ENCODE peak calls at places on chromosomes 2 and 18, in eight cellular contexts. One of them, this sample, is unnamed.
A peak's percentile ranks its signal among the peaks of the same experiment; 100 is the strongest.

GRCh38 chr2:62894966-62895631 is 155.5 kb upstream of the OTX1 start:
- DNase-seq in gastrocnemius medialis: no peak
- DNase-seq in lower lobe of right lung: no peak
- DNase-seq in cardiac muscle cell: peak; percentile 13
- DNase-seq in left ventricle myocardium inferior: no peak
- DNase-seq in naive thymus-derived CD4-positive, alpha-beta T cell: no peak
- DNase-seq in K562: no peak
- DNase-seq in mammary epithelial cell: no peak
- DNase-seq in this sample: no peak

GRCh38 chr2:172253190-172254052 is 150.7 kb upstream of the DLX2 start:
- DNase-seq in naive thymus-derived CD4-positive, alpha-beta T cell: no peak
- DNase-seq in gastrocnemius medialis: peak; percentile 25
- DNase-seq in left ventricle myocardium inferior: no peak
- DNase-seq in mammary epithelial cell: peak; percentile 99
- DNase-seq in lower lobe of right lung: no peak
- DNase-seq in cardiac muscle cell: no peak
- DNase-seq in K562: peak; percentile 35
- DNase-seq in this sample: peak; percentile 3

GRCh38 chr2:182064024-182064880 is 78.6 kb downstream of the PPP1R1C start:
- DNase-seq in cardiac muscle cell: no peak
- DNase-seq in left ventricle myocardium inferior: peak; percentile 43
- DNase-seq in mammary epithelial cell: no peak
- DNase-seq in gastrocnemius medialis: peak; percentile 25
- DNase-seq in naive thymus-derived CD4-positive, alpha-beta T cell: no peak
- DNase-seq in K562: no peak
- DNase-seq in lower lobe of right lung: no peak
- DNase-seq in this sample: no peak

GRCh38 chr18:43115076-43116035 is at the start of gene RIT2:
- DNase-seq in K562: no peak
- DNase-seq in left ventricle myocardium inferior: no peak
- DNase-seq in lower lobe of right lung: no peak
- DNase-seq in naive thymus-derived CD4-positive, alpha-beta T cell: no peak
- DNase-seq in cardiac muscle cell: no peak
- DNase-seq in gastrocnemius medialis: no peak
- DNase-seq in mammary epithelial cell: no peak
- DNase-seq in this sample: no peak

GRCh38 chr2:239883326-239884050 is 141.7 kb downstream of the NDUFA10 start:
- DNase-seq in mammary epithelial cell: no peak
- DNase-seq in left ventricle myocardium inferior: no peak
- DNase-seq in cardiac muscle cell: no peak
- DNase-seq in K562: no peak
- DNase-seq in gastrocnemius medialis: no peak
- DNase-seq in naive thymus-derived CD4-positive, alpha-beta T cell: no peak
- DNase-seq in lower lobe of right lung: no peak
- DNase-seq in this sample: no peak

GRCh38 chr18:332007-332406 is 64.2 kb upstream of the THOC1 start:
- DNase-seq in mammary epithelial cell: no peak
- DNase-seq in gastrocnemius medialis: peak; percentile 28
- DNase-seq in cardiac muscle cell: no peak
- DNase-seq in naive thymus-derived CD4-positive, alpha-beta T cell: no peak
- DNase-seq in K562: no peak
- DNase-seq in left ventricle myocardium inferior: peak; percentile 20
- DNase-seq in lower lobe of right lung: peak; percentile 69
- DNase-seq in this sample: no peak

GRCh38 chr2:113138428-113139322 is 11.3 kb downstream of the IL1RN start:
- DNase-seq in mammary epithelial cell: peak; percentile 66
- DNase-seq in left ventricle myocardium inferior: no peak
- DNase-seq in naive thymus-derived CD4-positive, alpha-beta T cell: peak; percentile 79
- DNase-seq in K562: peak; percentile 67
- DNase-seq in cardiac muscle cell: peak; percentile 80
- DNase-seq in lower lobe of right lung: no peak
- DNase-seq in gastrocnemius medialis: no peak
- DNase-seq in this sample: no peak

GRCh38 chr2:234164499-234165409 is 114.3 kb downstream of the SPP2 start:
- DNase-seq in naive thymus-derived CD4-positive, alpha-beta T cell: peak; percentile 37
- DNase-seq in left ventricle myocardium inferior: no peak
- DNase-seq in mammary epithelial cell: no peak
- DNase-seq in K562: no peak
- DNase-seq in gastrocnemius medialis: no peak
- DNase-seq in lower lobe of right lung: no peak
- DNase-seq in cardiac muscle cell: no peak
- DNase-seq in this sample: peak; percentile 47

GRCh38 chr2:10414591-10414990 is 33.5 kb downstream of the ODC1 start:
- DNase-seq in left ventricle myocardium inferior: no peak
- DNase-seq in cardiac muscle cell: no peak
- DNase-seq in K562: no peak
- DNase-seq in lower lobe of right lung: no peak
- DNase-seq in mammary epithelial cell: no peak
- DNase-seq in naive thymus-derived CD4-positive, alpha-beta T cell: no peak
- DNase-seq in gastrocnemius medialis: no peak
- DNase-seq in this sample: no peak

DNA sequence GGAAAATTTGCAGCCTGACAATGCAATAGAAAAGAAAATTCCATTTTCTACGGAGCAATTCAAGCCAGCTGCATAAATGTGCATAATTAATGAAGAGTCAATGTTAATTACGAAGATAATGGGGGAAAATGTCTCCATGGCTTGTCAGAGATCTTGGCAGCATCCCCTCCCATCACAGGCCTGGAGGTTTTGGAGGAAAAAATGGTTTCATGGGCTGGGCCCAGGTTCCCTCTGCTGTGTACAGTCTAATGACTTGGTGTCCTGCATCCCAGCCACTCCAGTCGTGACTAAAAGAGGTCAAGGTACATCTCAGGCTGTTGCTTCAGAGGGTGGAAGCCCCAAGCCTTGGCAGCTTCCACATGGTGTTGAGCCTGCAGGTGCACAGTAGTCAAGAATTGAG is 779.7 kb downstream of the DCDC2C start:
- DNase-seq in mammary epithelial cell: no peak
- DNase-seq in cardiac muscle cell: no peak
- DNase-seq in naive thymus-derived CD4-positive, alpha-beta T cell: no peak
- DNase-seq in left ventricle myocardium inferior: no peak
- DNase-seq in lower lobe of right lung: no peak
- DNase-seq in K562: no peak
- DNase-seq in gastrocnemius medialis: no peak
- DNase-seq in this sample: no peak
- H3K9me3 ChIP-seq in mammary epithelial cell: peaks cover 8% of the 10 kb centered on the region
- H3K9me3 ChIP-seq in cardiac muscle cell: no peaks in the 10 kb centered on the region
- H3K9me3 ChIP-seq in naive thymus-derived CD4-positive, alpha-beta T cell: peaks cover 23% of the 10 kb centered on the region
- H3K9me3 ChIP-seq in left ventricle myocardium inferior: peaks cover 20% of the 10 kb centered on the region
- H3K9me3 ChIP-seq in lower lobe of right lung: no peaks in the 10 kb centered on the region
- H3K9me3 ChIP-seq in K562: peaks cover 1% of the 10 kb centered on the region
- H3K9me3 ChIP-seq in gastrocnemius medialis: no peaks in the 10 kb centered on the region
- H3K9me3 ChIP-seq in this sample: no peaks in the 10 kb centered on the region

GRCh38 chr2:177625744-177626655 is 233.4 kb downstream of the AGPS start:
- DNase-seq in K562: peak; percentile 69
- DNase-seq in mammary epithelial cell: no peak
- DNase-seq in cardiac muscle cell: no peak
- DNase-seq in left ventricle myocardium inferior: no peak
- DNase-seq in gastrocnemius medialis: no peak
- DNase-seq in naive thymus-derived CD4-positive, alpha-beta T cell: no peak
- DNase-seq in lower lobe of right lung: no peak
- DNase-seq in this sample: no peak
- H3K4me3 ChIP-seq in K562: no peak overlapping the region
- H3K4me3 ChIP-seq in mammary epithelial cell: no peak overlapping the region
- H3K4me3 ChIP-seq in cardiac muscle cell: no peak overlapping the region
- H3K4me3 ChIP-seq in left ventricle myocardium inferior: no peak overlapping the region
- H3K4me3 ChIP-seq in gastrocnemius medialis: no peak overlapping the region
- H3K4me3 ChIP-seq in naive thymus-derived CD4-positive, alpha-beta T cell: no peak overlapping the region
- H3K4me3 ChIP-seq in lower lobe of right lung: no peak overlapping the region
- H3K4me3 ChIP-seq in this sample: no peak overlapping the region

DNA sequence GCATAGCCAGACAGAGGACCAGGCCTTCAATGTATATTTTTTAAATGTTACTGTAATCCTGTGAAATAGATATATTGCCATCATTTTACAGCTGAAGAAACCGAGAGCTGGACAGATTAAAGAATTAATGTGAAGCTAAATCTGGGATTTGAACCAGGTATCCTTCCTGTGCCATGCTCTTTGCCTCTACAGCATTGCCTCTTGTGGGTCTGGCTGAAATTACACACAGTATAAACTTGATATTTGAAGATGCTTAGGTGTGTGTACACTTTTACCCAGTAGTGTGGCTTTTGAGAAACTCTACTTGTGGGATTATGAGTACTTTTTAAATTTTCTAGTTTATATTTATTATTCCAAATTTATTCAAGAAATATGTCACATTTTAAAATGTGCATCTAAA is 264.5 kb downstream of the CNTNAP5 start:
- DNase-seq in mammary epithelial cell: no peak
- DNase-seq in naive thymus-derived CD4-positive, alpha-beta T cell: no peak
- DNase-seq in lower lobe of right lung: no peak
- DNase-seq in K562: no peak
- DNase-seq in gastrocnemius medialis: no peak
- DNase-seq in left ventricle myocardium inferior: no peak
- DNase-seq in cardiac muscle cell: no peak
- DNase-seq in this sample: no peak
- H3K27ac ChIP-seq in mammary epithelial cell: no peak overlapping the region
- H3K27ac ChIP-seq in naive thymus-derived CD4-positive, alpha-beta T cell: no peak overlapping the region
- H3K27ac ChIP-seq in lower lobe of right lung: no peak overlapping the region
- H3K27ac ChIP-seq in K562: no peak overlapping the region
- H3K27ac ChIP-seq in gastrocnemius medialis: no peak overlapping the region
- H3K27ac ChIP-seq in left ventricle myocardium inferior: no peak overlapping the region
- H3K27ac ChIP-seq in cardiac muscle cell: no peak overlapping the region
- H3K27ac ChIP-seq in this sample: no peak overlapping the region

DNA sequence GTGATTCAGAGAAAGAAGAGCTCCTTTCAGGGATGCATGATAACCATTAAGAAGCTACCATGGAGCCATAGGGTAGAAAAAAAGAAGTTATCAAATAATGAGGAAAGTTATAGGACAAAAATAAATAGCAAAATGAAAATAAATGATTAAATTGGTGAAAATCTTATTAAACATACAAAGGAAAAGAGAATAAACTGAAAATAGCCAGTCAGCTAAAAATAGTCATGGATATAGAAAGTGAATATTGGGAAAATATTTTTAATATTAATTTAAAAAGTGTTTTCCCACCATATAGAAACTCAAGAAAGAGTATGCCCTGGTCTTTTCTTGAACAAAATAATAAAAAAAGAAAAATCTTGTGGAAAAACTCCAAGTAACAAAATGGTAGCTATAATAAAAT is 209.2 kb upstream of the CDH19 start:
- DNase-seq in lower lobe of right lung: no peak
- DNase-seq in left ventricle myocardium inferior: no peak
- DNase-seq in gastrocnemius medialis: no peak
- DNase-seq in naive thymus-derived CD4-positive, alpha-beta T cell: no peak
- DNase-seq in K562: no peak
- DNase-seq in cardiac muscle cell: no peak
- DNase-seq in mammary epithelial cell: no peak
- DNase-seq in this sample: no peak
- H3K9me3 ChIP-seq in lower lobe of right lung: no peaks in the 10 kb centered on the region
- H3K9me3 ChIP-seq in left ventricle myocardium inferior: no peaks in the 10 kb centered on the region
- H3K9me3 ChIP-seq in gastrocnemius medialis: no peaks in the 10 kb centered on the region
- H3K9me3 ChIP-seq in naive thymus-derived CD4-positive, alpha-beta T cell: no peaks in the 10 kb centered on the region
- H3K9me3 ChIP-seq in K562: no peaks in the 10 kb centered on the region
- H3K9me3 ChIP-seq in cardiac muscle cell: no peaks in the 10 kb centered on the region
- H3K9me3 ChIP-seq in mammary epithelial cell: no peaks in the 10 kb centered on the region
- H3K9me3 ChIP-seq in this sample: no peaks in the 10 kb centered on the region

DNA sequence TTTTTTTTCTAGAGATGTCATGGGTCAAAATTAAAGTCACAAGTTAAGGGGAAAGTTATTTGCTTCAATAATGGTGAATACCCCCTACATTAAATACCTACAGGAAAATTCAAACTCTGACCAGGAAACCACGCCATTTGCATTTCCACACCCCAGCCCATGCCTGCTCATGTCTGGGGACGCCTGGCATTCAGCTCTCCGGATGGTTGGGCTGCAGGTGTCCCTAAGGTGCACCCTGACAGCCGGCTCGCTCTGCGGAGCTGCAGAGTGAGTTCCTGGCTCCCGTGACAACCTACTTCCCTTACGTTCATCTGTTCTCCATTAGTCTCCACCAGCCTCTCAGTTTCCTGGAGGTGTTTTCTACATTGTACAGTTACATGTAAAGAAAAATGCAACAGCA is 122.7 kb upstream of the RIOK3 start:
- DNase-seq in gastrocnemius medialis: no peak
- DNase-seq in cardiac muscle cell: no peak
- DNase-seq in left ventricle myocardium inferior: no peak
- DNase-seq in naive thymus-derived CD4-positive, alpha-beta T cell: no peak
- DNase-seq in lower lobe of right lung: peak; percentile 55
- DNase-seq in mammary epithelial cell: no peak
- DNase-seq in K562: no peak
- DNase-seq in this sample: no peak
- H3K4me3 ChIP-seq in gastrocnemius medialis: no peak overlapping the region
- H3K4me3 ChIP-seq in cardiac muscle cell: no peak overlapping the region
- H3K4me3 ChIP-seq in left ventricle myocardium inferior: no peak overlapping the region
- H3K4me3 ChIP-seq in naive thymus-derived CD4-positive, alpha-beta T cell: no peak overlapping the region
- H3K4me3 ChIP-seq in lower lobe of right lung: peak overlapping the region; percentile 35
- H3K4me3 ChIP-seq in mammary epithelial cell: no peak overlapping the region
- H3K4me3 ChIP-seq in K562: no peak overlapping the region
- H3K4me3 ChIP-seq in this sample: no peak overlapping the region

DNA sequence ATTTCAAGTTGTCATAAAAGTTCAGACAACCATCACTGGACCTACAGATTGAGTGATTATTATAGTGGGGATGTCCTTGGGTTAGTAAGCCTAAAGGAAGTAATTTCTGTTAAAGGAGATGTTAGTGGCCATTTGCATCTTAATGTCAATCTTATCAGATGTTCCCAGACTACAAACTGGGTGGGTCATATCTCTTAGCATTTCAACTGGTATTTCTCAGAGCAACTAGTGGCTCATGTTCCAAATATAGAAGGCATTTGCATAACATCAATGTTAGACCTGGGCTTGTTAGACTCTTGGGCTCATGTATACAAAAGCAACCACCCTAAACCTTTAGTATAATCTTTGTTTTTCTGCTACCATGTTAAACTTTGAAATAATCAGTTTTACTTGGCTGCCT is 17.9 kb downstream of the PLEKHA3 start:
- DNase-seq in left ventricle myocardium inferior: no peak
- DNase-seq in cardiac muscle cell: no peak
- DNase-seq in naive thymus-derived CD4-positive, alpha-beta T cell: no peak
- DNase-seq in gastrocnemius medialis: no peak
- DNase-seq in lower lobe of right lung: no peak
- DNase-seq in K562: peak; percentile 69
- DNase-seq in mammary epithelial cell: no peak
- DNase-seq in this sample: no peak
- H3K27ac ChIP-seq in left ventricle myocardium inferior: no peak overlapping the region
- H3K27ac ChIP-seq in cardiac muscle cell: no peak overlapping the region
- H3K27ac ChIP-seq in naive thymus-derived CD4-positive, alpha-beta T cell: no peak overlapping the region
- H3K27ac ChIP-seq in gastrocnemius medialis: no peak overlapping the region
- H3K27ac ChIP-seq in lower lobe of right lung: no peak overlapping the region
- H3K27ac ChIP-seq in K562: peak overlapping the region; percentile 6
- H3K27ac ChIP-seq in mammary epithelial cell: no peak overlapping the region
- H3K27ac ChIP-seq in this sample: no peak overlapping the region

DNA sequence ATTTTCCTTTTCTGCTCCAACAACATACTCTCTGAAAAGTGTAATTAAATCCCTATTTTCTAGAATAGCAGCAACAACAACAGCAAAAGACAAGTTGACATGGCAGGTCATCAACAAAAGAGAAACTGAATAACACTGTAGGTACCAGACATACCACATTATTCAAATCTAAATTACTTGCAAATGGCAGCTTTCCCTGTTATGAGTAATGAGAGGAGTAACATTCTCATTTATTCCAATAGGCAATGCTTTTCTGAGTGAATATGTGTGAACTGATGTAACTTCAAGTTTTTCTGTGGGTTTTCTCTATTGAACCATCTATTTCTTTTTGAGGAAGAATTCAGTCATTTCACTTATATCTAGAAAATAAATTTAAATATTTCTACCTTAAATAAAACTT is 501.5 kb downstream of the TRIB2 start:
- DNase-seq in naive thymus-derived CD4-positive, alpha-beta T cell: no peak
- DNase-seq in left ventricle myocardium inferior: no peak
- DNase-seq in gastrocnemius medialis: no peak
- DNase-seq in cardiac muscle cell: no peak
- DNase-seq in lower lobe of right lung: no peak
- DNase-seq in mammary epithelial cell: no peak
- DNase-seq in K562: no peak
- DNase-seq in this sample: no peak
- H3K9me3 ChIP-seq in naive thymus-derived CD4-positive, alpha-beta T cell: no peaks in the 10 kb centered on the region
- H3K9me3 ChIP-seq in left ventricle myocardium inferior: peaks cover 9% of the 10 kb centered on the region
- H3K9me3 ChIP-seq in gastrocnemius medialis: no peaks in the 10 kb centered on the region
- H3K9me3 ChIP-seq in cardiac muscle cell: no peaks in the 10 kb centered on the region
- H3K9me3 ChIP-seq in lower lobe of right lung: no peaks in the 10 kb centered on the region
- H3K9me3 ChIP-seq in mammary epithelial cell: no peaks in the 10 kb centered on the region
- H3K9me3 ChIP-seq in K562: peaks cover 2% of the 10 kb centered on the region
- H3K9me3 ChIP-seq in this sample: no peaks in the 10 kb centered on the region

This sample was measured in effector memory CD4-positive, alpha-beta T cell.